ENCODE peak calls at places on chromosomes 7 and 10, in four cellular contexts. N is heart left ventricle, I is AG04450, C is substantia nigra. G is an unnamed sample.

GRCh38 chr7:138001529-138002095 is at the start of gene CREB3L2:
- DNase-seq in I (no peak), C (peak), N (peak), G (peak)

GRCh38 chr10:97778452-97779302 is 6.9 kb upstream of the SFRP5 start:
- DNase-seq in C (no peak), N (peak), I (no peak), G (no peak)

GRCh38 chr10:110525349-110526260 is 27.9 kb downstream of the DUSP5 start:
- DNase-seq in I (no peak), C (no peak), N (no peak), G (no peak)

GRCh38 chr10:101091546-101092290 is 29.9 kb downstream of the KAZALD1 start:
- DNase-seq in N (no peak), I (no peak), C (no peak), G (no peak)

GRCh38 chr10:60975716-60976115 is 31.7 kb upstream of the RHOBTB1 start:
- DNase-seq in I (no peak), C (no peak), N (no peak), G (no peak)

GRCh38 chr7:45979275-45980180 is 58.5 kb upstream of the IGFBP3 start:
- DNase-seq in I (no peak), N (no peak), C (no peak), G (no peak)

GRCh38 chr10:102230264-102230860 is 4.3 kb downstream of the ELOVL3 start:
- DNase-seq in C (no peak), I (no peak), N (peak), G (no peak)

GRCh38 chr7:84112771-84113170 is 81.8 kb downstream of the SEMA3A start:
- DNase-seq in N (peak), I (no peak), C (no peak), G (no peak)

GRCh38 chr7:127887631-127888030 is 143.6 kb downstream of the LRRC4 start:
- DNase-seq in N (no peak), I (no peak), C (no peak), G (no peak)

GRCh38 chr7:593324-594115 is 73.9 kb upstream of the PDGFA start:
- DNase-seq in N (peak), C (no peak), I (no peak), G (no peak)

GRCh38 chr7:138460176-138460648 is at the start of gene TRIM24:
- DNase-seq in I (no peak), N (peak), C (no peak), G (peak)

GRCh38 chr7:112238852-112239610 is 32.5 kb downstream of the ZNF277 start:
- DNase-seq in C (no peak), N (no peak), I (no peak), G (no peak)

GRCh38 chr7:126776506-126776905 is 476.2 kb downstream of the GRM8 start:
- DNase-seq in C (no peak), I (no peak), N (no peak), G (no peak)

GRCh38 chr7:17680026-17680425 is 260.3 kb downstream of the SNX13 start:
- DNase-seq in I (peak), C (peak), N (peak), G (no peak)

GRCh38 chr10:61731638-61732037 is 68.9 kb downstream of the CABCOCO1 start:
- DNase-seq in C (no peak), N (no peak), I (no peak), G (no peak)

GRCh38 chr7:95335093-95335492 is 10.8 kb upstream of the PON1 start:
- DNase-seq in N (no peak), C (no peak), I (no peak), G (no peak)

GRCh38 chr10:85446852-85447251 is 919.7 kb downstream of the GRID1 start:
- DNase-seq in N (no peak), C (no peak), I (no peak), G (no peak)

GRCh38 chr7:511476-512145 is 8.0 kb downstream of the PDGFA start:
- DNase-seq in I (no peak), N (peak), C (no peak), G (no peak)

GRCh38 chr7:40077849-40078248 is 56.6 kb downstream of the MPLKIP start:
- DNase-seq in C (no peak), N (no peak), I (peak), G (no peak)

GRCh38 chr10:49633327-49634045 is 19.6 kb downstream of the CHAT start:
- DNase-seq in N (no peak), I (no peak), C (no peak), G (no peak)

GRCh38 chr7:130732980-130733865 is 784 bp downstream of the KLF14 start:
- DNase-seq in I (no peak), C (no peak), N (peak), G (no peak)

GRCh38 chr10:91598211-91598981 is 34.5 kb downstream of the PPP1R3C start:
- DNase-seq in I (no peak), N (no peak), C (no peak), G (no peak)

GRCh38 chr10:132489053-132489703 is 48.4 kb upstream of the INPP5A start:
- DNase-seq in N (no peak), I (peak), C (no peak), G (no peak)

GRCh38 chr7:29449569-29450260 is 113.9 kb upstream of the PRR15 start:
- DNase-seq in N (no peak), C (no peak), I (no peak), G (no peak)

DNA sequence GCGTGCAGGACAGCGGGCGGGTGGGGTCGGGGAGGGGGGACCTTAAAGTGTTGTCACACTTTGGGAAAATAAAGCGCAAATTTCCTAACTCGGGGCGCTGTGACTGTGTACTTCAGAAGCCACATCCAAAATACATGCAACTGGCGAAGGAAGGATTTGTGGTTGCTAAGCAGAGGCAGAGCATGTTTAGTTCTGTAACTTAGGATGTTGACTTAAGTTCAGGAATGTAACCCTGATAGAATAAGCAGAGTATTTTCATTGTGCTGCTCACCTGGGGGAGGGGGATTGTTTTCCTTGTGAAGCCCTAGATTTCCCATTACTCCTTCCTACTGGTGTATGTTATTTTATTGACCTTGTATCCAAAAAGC is 494 bp upstream of the FAM53B start:
- DNase-seq in N (no peak), I (no peak), C (no peak), G (no peak)
- H3K27ac ChIP-seq in N (peak), I (peak), C (peak), G (no peak)

GRCh38 chr7:30694774-30695721 is 12.8 kb upstream of the CRHR2 start:
- DNase-seq in N (no peak), I (no peak), C (no peak), G (no peak)

GRCh38 chr7:30692882-30693281 is 10.6 kb upstream of the CRHR2 start:
- DNase-seq in N (no peak), C (no peak), I (no peak), G (no peak)

GRCh38 chr7:30697716-30698460 is 15.6 kb upstream of the CRHR2 start:
- DNase-seq in I (no peak), C (no peak), N (no peak), G (no peak)

GRCh38 chr7:30692438-30692837 is 10.2 kb upstream of the CRHR2 start:
- DNase-seq in N (no peak), I (no peak), C (no peak), G (no peak)

GRCh38 chr7:30694218-30694745 is 12.0 kb upstream of the CRHR2 start:
- DNase-seq in N (peak), I (no peak), C (no peak), G (no peak)
- H3K27ac ChIP-seq in N (peak), I (no peak), C (no peak), G (no peak)

DNA sequence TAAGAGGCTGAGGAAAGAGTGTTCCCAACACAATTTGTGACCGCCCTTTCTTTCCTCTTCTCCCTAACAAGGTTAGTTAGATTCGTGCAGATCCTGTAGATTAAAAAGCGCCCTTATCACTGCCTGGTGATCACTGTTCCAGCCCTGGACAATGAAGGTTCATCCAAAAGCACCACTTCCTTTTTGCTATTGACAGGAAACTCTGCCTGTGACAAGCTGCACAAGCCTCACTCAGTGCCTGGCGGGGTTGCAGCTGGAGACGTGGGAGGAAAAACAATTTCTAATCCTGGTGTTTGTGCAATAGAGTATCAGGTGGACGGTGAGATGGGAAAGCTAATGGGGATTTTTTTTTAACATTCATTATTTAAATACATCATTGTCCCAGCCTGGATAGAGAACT is 105.9 kb upstream of the CAV2 start:
- DNase-seq in N (peak), C (no peak), I (no peak), G (no peak)
- H3K27ac ChIP-seq in N (peak), C (no peak), I (peak), G (no peak)

DNA sequence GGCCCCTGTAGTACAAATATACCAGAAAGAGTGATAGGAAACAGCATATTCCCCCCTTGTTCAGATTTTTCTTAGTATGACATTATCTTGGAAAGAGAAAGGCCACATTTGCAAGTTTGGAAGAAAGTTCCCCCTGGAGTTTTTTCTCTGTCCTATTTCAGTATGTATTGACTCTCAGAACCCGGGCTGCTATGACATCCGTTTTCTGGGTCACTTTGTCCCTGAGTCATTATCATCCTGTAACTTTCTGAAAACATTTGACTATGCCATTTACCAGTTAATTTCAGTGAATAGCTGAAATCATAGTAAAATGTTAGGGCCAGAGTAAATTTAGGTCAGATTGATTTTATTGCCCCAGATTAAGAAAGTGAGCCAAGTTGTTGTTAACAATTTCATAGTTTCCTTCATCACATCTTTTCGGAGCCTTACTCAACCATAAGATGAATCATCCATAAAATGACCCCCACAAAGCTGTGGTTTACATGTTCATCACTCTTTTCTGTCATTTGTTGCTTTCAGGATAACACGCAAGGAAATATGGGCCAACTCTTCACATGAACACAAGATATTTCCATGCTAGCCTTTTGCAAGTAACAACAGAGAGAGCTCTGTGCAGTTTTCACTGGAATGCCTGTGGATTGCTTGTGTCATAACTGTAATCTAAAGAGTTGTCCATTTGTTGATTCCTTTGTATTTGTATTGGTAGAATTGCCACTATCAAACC is 3.8 kb upstream of the MACC1 start:
- DNase-seq in C (no peak), N (no peak), I (peak), G (no peak)
- H3K27ac ChIP-seq in C (no peak), N (peak), I (no peak), G (peak)

GRCh38 chr10:1293147-1293546 is 237.0 kb downstream of the WDR37 start:
- DNase-seq in C (no peak), I (no peak), N (no peak), G (no peak)
- H3K27ac ChIP-seq in C (peak), I (no peak), N (no peak), G (no peak)

G was measured in CD8-positive, alpha-beta memory T cell.